ENCODE peak calls at places on chromosome 2, in five cellular contexts. K, M, X, I and G are unnamed samples.
A peak's percentile ranks its signal among the peaks of the same experiment; 100 is the strongest.

GRCh38 chr2:199458806-199459285 is 1.1 kb upstream of the SATB2 start:
- DNase-seq in K (no peak), M (no peak), X (no peak), I (no peak), G (no peak)

GRCh38 chr2:152222975-152223638 is 47.5 kb upstream of the STAM2 start:
- DNase-seq in K (peak; percentile 71), M (peak; percentile 60), X (peak; percentile 68), I (no peak), G (peak; percentile 53)

GRCh38 chr2:149038442-149039212 is at the start of gene LYPD6B:
- DNase-seq in K (no peak), M (no peak), X (no peak), I (peak; percentile 73), G (no peak)

GRCh38 chr2:45441571-45441970 is 169.5 kb downstream of the SRBD1 start:
- DNase-seq in K (peak; percentile 91), M (no peak), X (no peak), I (no peak), G (no peak)

GRCh38 chr2:84302513-84303412 is 156.3 kb downstream of the SUCLG1 start:
- DNase-seq in K (peak; percentile 63), M (peak; percentile 19), X (peak; percentile 49), I (peak; percentile 55), G (no peak)

GRCh38 chr2:44016282-44016681 is 20.5 kb upstream of the LRPPRC start:
- DNase-seq in K (peak; percentile 42), M (peak; percentile 14), X (peak; percentile 37), I (peak; percentile 82), G (no peak)

GRCh38 chr2:46943881-46944798 is 28.5 kb upstream of the MCFD2 start:
- DNase-seq in K (no peak), M (no peak), X (no peak), I (no peak), G (no peak)

GRCh38 chr2:158202151-158202778 is 100.6 kb downstream of the UPP2 start:
- DNase-seq in K (peak; percentile 71), M (no peak), X (no peak), I (no peak), G (no peak)

GRCh38 chr2:28049416-28049815 is 158.9 kb downstream of the BABAM2 start:
- DNase-seq in K (peak; percentile 30), M (no peak), X (peak; percentile 48), I (no peak), G (no peak)

DNA sequence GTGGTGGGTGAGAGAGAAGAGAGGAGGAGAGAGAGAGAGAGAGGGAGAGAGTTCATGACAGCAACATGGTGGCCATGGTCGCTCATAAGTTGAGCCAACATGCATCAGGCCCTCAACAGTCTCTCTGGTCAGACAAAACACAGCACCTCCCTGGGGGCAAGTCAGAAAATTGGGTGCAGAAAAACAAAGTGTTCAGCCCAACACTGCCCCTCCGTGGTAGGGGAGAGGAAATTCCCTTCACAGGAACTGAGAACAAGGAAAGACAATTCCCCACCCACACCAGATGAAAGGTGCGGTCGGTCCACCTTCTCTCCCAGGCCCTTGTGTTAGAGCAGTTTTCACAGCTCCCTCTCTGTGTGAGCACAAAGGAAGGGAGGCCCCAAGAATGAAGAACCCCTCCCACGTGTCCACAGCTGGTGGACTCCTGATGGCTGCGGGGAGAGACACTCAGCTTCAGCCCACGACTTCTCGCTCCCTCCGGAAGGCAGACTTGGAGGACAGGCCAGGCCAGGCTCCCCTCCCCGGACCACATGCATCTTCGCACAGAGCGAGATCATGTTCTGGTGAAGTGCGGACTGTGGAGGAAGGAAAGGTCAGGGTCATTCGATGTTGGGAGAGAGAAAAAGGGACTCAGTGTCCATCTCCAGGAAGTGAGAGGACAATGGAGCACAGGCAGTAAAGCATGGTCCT is 181.7 kb downstream of the ANAPC1 start:
- DNase-seq in K (peak; percentile 42), M (peak; percentile 49), X (peak; percentile 52), I (peak; percentile 75), G (no peak)
- TF ChIP-seq CTCF in K (peak; percentile 67), M (peak; percentile 71), X (peak; percentile 80), I (peak; percentile 59), G (peak; percentile 62)

GRCh38 chr2:114201781-114202180 is 240.7 kb upstream of the DPP10 start:
- DNase-seq in K (no peak), M (no peak), X (no peak), I (no peak), G (no peak)
- TF ChIP-seq CTCF in K (no peak), M (no peak), X (no peak), I (no peak), G (no peak)

DNA sequence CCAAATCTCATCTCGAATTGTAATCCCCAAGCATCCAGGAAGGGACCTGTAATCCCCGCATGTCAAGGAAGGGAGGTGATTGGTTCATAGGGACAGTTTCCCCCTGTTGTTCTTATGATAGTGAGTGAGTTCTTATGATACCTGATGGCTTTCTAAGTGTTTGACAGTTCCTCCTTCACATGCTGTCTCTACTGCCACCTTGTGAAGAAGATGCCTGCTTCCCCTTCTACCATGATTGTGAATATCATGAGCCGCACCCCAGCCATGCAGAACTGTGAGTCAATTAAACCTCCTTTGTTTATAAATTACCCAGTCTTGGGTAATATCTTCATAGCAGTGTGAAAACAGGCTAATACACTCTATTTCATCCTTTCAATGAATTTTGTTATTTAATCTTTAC is 446.7 kb downstream of the RNF144A start:
- DNase-seq in K (peak; percentile 8), M (no peak), X (no peak), I (no peak), G (no peak)
- TF ChIP-seq CTCF in K (peak; percentile 18), M (no peak), X (no peak), I (no peak), G (no peak)

GRCh38 chr2:118645891-118646290 is 201.6 kb downstream of the EN1 start:
- DNase-seq in K (no peak), M (no peak), X (no peak), I (no peak), G (no peak)

GRCh38 chr2:118654945-118655344 is 192.5 kb downstream of the EN1 start:
- DNase-seq in K (no peak), M (no peak), X (peak; percentile 51), I (no peak), G (no peak)

DNA sequence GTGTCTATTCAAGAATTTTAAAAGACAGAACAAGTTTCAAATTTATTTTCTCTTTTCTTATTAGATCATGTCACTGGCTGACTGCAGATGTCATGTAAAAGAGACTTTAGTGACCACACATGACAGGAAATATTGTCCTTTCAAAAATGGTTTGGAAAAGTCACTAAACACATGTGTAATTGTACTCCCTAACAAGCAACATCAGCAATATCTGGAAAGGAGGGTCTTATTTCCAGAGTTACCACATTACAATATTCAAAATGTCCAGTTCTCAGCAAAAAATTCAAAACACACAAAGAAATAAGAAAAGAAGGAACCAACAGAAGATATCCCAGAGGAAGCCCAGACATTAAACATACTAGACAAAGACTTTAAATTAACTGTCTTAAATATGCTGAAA is 197.1 kb downstream of the EN1 start:
- DNase-seq in K (no peak), M (no peak), X (no peak), I (no peak), G (no peak)
- TF ChIP-seq CTCF in K (no peak), M (no peak), X (no peak), I (no peak), G (no peak)